ENCODE peak calls at places on chromosomes 16 and 17, in six cellular contexts. J is SJSA1, B is lung, Q is left ventricle myocardium inferior, V is tibial nerve, I is fibroblast of pulmonary artery. T is an unnamed sample.

GRCh38 chr17:38752930-38753506 is 477 bp downstream of the PSMB3 start:
- DNase-seq in B (no peak), Q (no peak), V (no peak), I (no peak), J (no peak), T (no peak)

GRCh38 chr17:31386542-31387075 is 4.9 kb upstream of the RAB11FIP4 start:
- DNase-seq in Q (no peak), I (no peak), B (no peak), J (no peak), V (no peak), T (no peak)

GRCh38 chr17:62931101-62931500 is 34.9 kb upstream of the TANC2 start:
- DNase-seq in I (no peak), B (no peak), V (no peak), J (no peak), Q (no peak), T (no peak)

GRCh38 chr17:75773121-75773807 is 8.3 kb upstream of the GALK1 start:
- DNase-seq in B (no peak), J (no peak), V (no peak), I (no peak), Q (no peak), T (no peak)

GRCh38 chr17:32261521-32261792 is 4.2 kb upstream of the RHBDL3 start:
- DNase-seq in V (no peak), B (no peak), Q (no peak), J (no peak), I (peak; percentile 16), T (no peak)

GRCh38 chr16:6967796-6968195 is 364.8 kb upstream of the RBFOX1 start:
- DNase-seq in B (no peak), Q (no peak), V (no peak), I (no peak), J (no peak), T (no peak)

GRCh38 chr17:30344283-30345088 is 10.6 kb upstream of the TMIGD1 start:
- DNase-seq in V (no peak), J (no peak), B (peak; percentile 46), I (peak; percentile 97), Q (peak; percentile 36), T (no peak)

GRCh38 chr17:17063546-17064122 is 21.4 kb downstream of the MPRIP start:
- DNase-seq in V (peak; percentile 64), Q (peak; percentile 61), J (peak; percentile 70), B (peak; percentile 78), I (no peak), T (no peak)

GRCh38 chr17:2750721-2751120 is 1.3 kb upstream of the CCDC92B start:
- DNase-seq in I (no peak), Q (no peak), B (no peak), J (no peak), V (no peak), T (no peak)

GRCh38 chr17:4204190-4204589 is 59.6 kb downstream of the ANKFY1 start:
- DNase-seq in V (no peak), J (no peak), I (no peak), Q (no peak), B (no peak), T (no peak)

GRCh38 chr17:73546770-73547345 is 97.4 kb downstream of the SDK2 start:
- DNase-seq in J (no peak), V (no peak), B (peak; percentile 63), Q (no peak), I (no peak), T (no peak)

GRCh38 chr16:84183572-84183875 is 3.3 kb downstream of the TAF1C start:
- DNase-seq in V (no peak), J (no peak), I (no peak), B (no peak), Q (no peak), T (no peak)

GRCh38 chr16:81601601-81602251 is 157.1 kb downstream of the CMIP start:
- DNase-seq in I (peak; percentile 25), J (no peak), Q (no peak), B (no peak), V (no peak), T (no peak)

GRCh38 chr16:57588821-57589220 is 39.6 kb upstream of the ADGRG1 start:
- DNase-seq in B (no peak), I (no peak), V (no peak), Q (no peak), J (no peak), T (no peak)

GRCh38 chr17:38605230-38605851 is 411 bp downstream of the SRCIN1 start:
- DNase-seq in J (no peak), B (no peak), I (no peak), V (no peak), Q (no peak), T (no peak)

GRCh38 chr16:56400458-56400857 is 24.9 kb downstream of the AMFR start:
- DNase-seq in V (no peak), I (no peak), J (no peak), B (peak; percentile 36), Q (no peak), T (no peak)

GRCh38 chr16:30120340-30121105 is 2.5 kb downstream of the MAPK3 start:
- DNase-seq in J (no peak), I (no peak), V (no peak), Q (no peak), B (no peak), T (no peak)

GRCh38 chr16:75584108-75584507 is 17.9 kb downstream of the GABARAPL2 start:
- DNase-seq in I (no peak), J (no peak), Q (no peak), V (no peak), B (no peak), T (no peak)

GRCh38 chr17:62859146-62859545 is 51.0 kb upstream of the MARCHF10 start:
- DNase-seq in I (peak; percentile 90), B (no peak), Q (no peak), J (no peak), V (no peak), T (no peak)

GRCh38 chr16:57600048-57600835 is 28.2 kb upstream of the ADGRG1 start:
- DNase-seq in J (peak; percentile 14), B (peak; percentile 62), I (peak; percentile 61), V (no peak), Q (no peak), T (no peak)

GRCh38 chr16:50172195-50172922 is 19.3 kb downstream of the TENT4B start:
- DNase-seq in I (no peak), Q (no peak), B (no peak), J (no peak), V (no peak), T (no peak)

GRCh38 chr16:71626018-71626857 is at the start of gene MARVELD3:
- DNase-seq in B (peak; percentile 89), I (no peak), V (no peak), J (no peak), Q (no peak), T (no peak)

GRCh38 chr17:32266389-32267269 is 997 bp downstream of the RHBDL3 start:
- DNase-seq in Q (no peak), V (no peak), I (no peak), J (no peak), B (no peak), T (no peak)

GRCh38 chr16:88999457-89000206 is 22.6 kb upstream of the CBFA2T3 start:
- DNase-seq in I (no peak), Q (no peak), B (no peak), V (no peak), J (no peak), T (no peak)

GRCh38 chr16:15970743-15971434 is 21.5 kb downstream of the ABCC1 start:
- DNase-seq in I (no peak), V (no peak), Q (no peak), J (peak; percentile 54), B (no peak), T (no peak)

GRCh38 chr17:82320140-82320840 is 2.9 kb upstream of the CD7 start:
- DNase-seq in V (no peak), J (no peak), Q (no peak), B (no peak), I (no peak), T (no peak)

GRCh38 chr17:43665387-43666101 is 3.8 kb upstream of the MEOX1 start:
- DNase-seq in J (no peak), Q (peak; percentile 73), I (no peak), B (no peak), V (no peak), T (no peak)

GRCh38 chr17:67490471-67490870 is 113.4 kb downstream of the PITPNC1 start:
- DNase-seq in B (no peak), V (no peak), I (no peak), Q (no peak), J (no peak), T (no peak)
- H3K4me3 ChIP-seq in B (no peak overlapping the region), V (peak overlapping the region; percentile 31), I (peak overlapping the region; percentile 36), Q (peak overlapping the region; percentile 57), J (no peak overlapping the region), T (peak overlapping the region; percentile 7)

DNA sequence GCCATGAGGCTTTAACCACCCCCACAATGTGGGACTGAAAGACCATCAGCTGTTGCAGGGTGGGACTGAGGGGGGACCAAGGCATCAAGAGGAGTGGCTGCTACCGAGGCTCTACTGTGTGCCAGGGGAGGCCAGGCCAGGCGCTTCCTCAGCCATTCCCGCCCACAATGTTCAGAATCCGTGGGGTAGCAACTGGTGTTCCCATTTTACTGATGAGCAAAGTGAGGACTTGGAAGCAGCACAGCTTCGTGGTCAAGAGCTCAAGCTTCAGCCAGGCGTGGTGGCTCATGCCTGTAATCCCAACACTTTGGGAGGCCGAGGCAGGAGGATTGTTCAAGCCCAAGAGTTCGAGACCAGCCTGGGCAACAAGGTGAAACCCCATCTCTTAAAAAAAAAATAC is 65.9 kb downstream of the SCNN1B start:
- DNase-seq in J (no peak), B (no peak), I (no peak), Q (no peak), V (no peak), T (no peak)
- H3K4me3 ChIP-seq in J (no peak overlapping the region), B (no peak overlapping the region), I (no peak overlapping the region), Q (no peak overlapping the region), V (no peak overlapping the region), T (no peak overlapping the region)

GRCh38 chr17:66472123-66472522 is 169.7 kb downstream of the PRKCA start:
- DNase-seq in Q (no peak), J (no peak), B (no peak), I (no peak), V (no peak), T (no peak)

GRCh38 chr17:66476014-66476413 is 173.6 kb downstream of the PRKCA start:
- DNase-seq in Q (no peak), B (no peak), V (no peak), I (no peak), J (no peak), T (no peak)

GRCh38 chr17:66474810-66475497 is 172.5 kb downstream of the PRKCA start:
- DNase-seq in I (no peak), J (no peak), Q (no peak), V (no peak), B (no peak), T (no peak)

GRCh38 chr17:66477615-66478283 is 175.3 kb downstream of the PRKCA start:
- DNase-seq in Q (no peak), B (no peak), V (no peak), I (no peak), J (no peak), T (no peak)

DNA sequence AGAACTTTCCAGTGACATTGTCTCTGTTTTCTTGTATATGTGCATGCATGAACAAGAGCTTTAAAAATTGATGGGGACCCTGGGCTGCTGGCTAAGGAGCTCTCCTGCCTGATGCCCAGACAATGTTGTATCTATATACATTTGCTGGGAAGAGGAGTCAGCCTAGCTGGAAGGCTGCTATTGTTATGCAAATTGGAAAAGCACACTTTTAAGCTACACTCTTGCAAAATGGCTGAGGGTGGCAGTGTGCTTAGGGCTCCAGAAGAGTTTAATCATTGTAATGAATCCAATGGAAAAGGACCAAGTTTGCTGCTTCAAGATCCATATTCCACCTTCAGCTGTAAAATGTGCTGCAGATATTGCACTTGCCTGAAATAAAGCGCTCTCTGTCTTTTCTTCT is 171.8 kb downstream of the PRKCA start:
- DNase-seq in V (no peak), I (no peak), J (no peak), Q (no peak), B (no peak), T (no peak)
- H3K4me3 ChIP-seq in V (no peak overlapping the region), I (no peak overlapping the region), J (no peak overlapping the region), Q (no peak overlapping the region), B (no peak overlapping the region), T (no peak overlapping the region)

GRCh38 chr16:8588703-8589292 is 1.5 kb downstream of the TMEM114 start:
- DNase-seq in V (no peak), B (no peak), J (no peak), I (no peak), Q (no peak), T (no peak)
- H3K4me3 ChIP-seq in V (peak overlapping the region; percentile 22), B (no peak overlapping the region), J (no peak overlapping the region), I (no peak overlapping the region), Q (peak overlapping the region; percentile 52), T (no peak overlapping the region)

T was measured in SK-N-MC.